ENCODE peak calls at places on chromosomes 3 and 15, in four cellular contexts. B is SK-N-SH, G is epithelial cell of proximal tubule, Z is GM23338. E is an unnamed sample.

GRCh38 chr3:62149539-62149938 is 223.8 kb downstream of the FEZF2 start:
- DNase-seq in B (no peak), Z (no peak), G (no peak), E (no peak)

GRCh38 chr3:6179761-6180160 is 681.2 kb upstream of the GRM7 start:
- DNase-seq in B (no peak), G (no peak), Z (no peak), E (no peak)

GRCh38 chr3:47434849-47435248 is 40.9 kb downstream of the SCAP start:
- DNase-seq in Z (no peak), B (no peak), G (no peak), E (no peak)

GRCh38 chr3:12962292-12962691 is 110.9 kb downstream of the IQSEC1 start:
- DNase-seq in Z (no peak), B (no peak), G (no peak), E (no peak)

GRCh38 chr3:41162541-41162940 is 36.8 kb upstream of the CTNNB1 start:
- DNase-seq in Z (no peak), G (no peak), B (no peak), E (no peak)

GRCh38 chr15:33565099-33565498 is 254.3 kb downstream of the RYR3 start:
- DNase-seq in Z (no peak), B (no peak), G (no peak), E (no peak)

GRCh38 chr3:74844428-74844827 is 230.0 kb upstream of the CNTN3 start:
- DNase-seq in G (no peak), B (no peak), Z (peak), E (no peak)

GRCh38 chr15:65400760-65401606 is 21.8 kb downstream of the IGDCC4 start:
- DNase-seq in G (no peak), Z (peak), B (peak), E (peak)

GRCh38 chr3:135192929-135193328 is 397.9 kb downstream of the EPHB1 start:
- DNase-seq in Z (no peak), G (no peak), B (no peak), E (no peak)

GRCh38 chr15:51349156-51349844 is 7.8 kb downstream of the GLDN start:
- DNase-seq in Z (no peak), G (no peak), B (no peak), E (no peak)

GRCh38 chr3:18425641-18426403 is 683 bp upstream of the SATB1 start:
- DNase-seq in G (no peak), Z (peak), B (peak), E (peak)

GRCh38 chr3:74268753-74269152 is 345.7 kb downstream of the CNTN3 start:
- DNase-seq in G (no peak), B (no peak), Z (no peak), E (no peak)

GRCh38 chr3:22450785-22451400 is 699.9 kb upstream of the ZNF385D start:
- DNase-seq in B (peak), G (no peak), Z (no peak), E (no peak)

GRCh38 chr3:11563749-11564148 is 80.0 kb downstream of the VGLL4 start:
- DNase-seq in G (no peak), Z (no peak), B (no peak), E (no peak)

GRCh38 chr3:12545473-12545791 is at the start of gene MKRN2OS:
- DNase-seq in Z (peak), B (no peak), G (no peak), E (no peak)

GRCh38 chr15:69045810-69046209 is 31.3 kb downstream of the NOX5 start:
- DNase-seq in Z (peak), G (no peak), B (no peak), E (no peak)

GRCh38 chr3:136817448-136817847 is 1.5 kb upstream of the SLC35G2 start:
- DNase-seq in G (no peak), B (no peak), Z (no peak), E (no peak)

GRCh38 chr3:168801792-168802191 is 706.1 kb upstream of the GOLIM4 start:
- DNase-seq in G (no peak), B (no peak), Z (no peak), E (no peak)

GRCh38 chr15:52261498-52262242 is 33.9 kb downstream of the MYO5C start:
- DNase-seq in G (no peak), B (peak), Z (peak), E (peak)

GRCh38 chr3:44072601-44073540 is 168.8 kb upstream of the TOPAZ1 start:
- DNase-seq in B (no peak), G (no peak), Z (no peak), E (no peak)

GRCh38 chr3:130539005-130539404 is 22.0 kb downstream of the COL6A6 start:
- DNase-seq in G (no peak), Z (peak), B (peak), E (peak)

GRCh38 chr3:149449799-149450198 is 24.7 kb upstream of the TM4SF4 start:
- DNase-seq in Z (peak), G (no peak), B (no peak), E (no peak)

GRCh38 chr15:81301815-81302399 is 22.0 kb downstream of the STARD5 start:
- DNase-seq in G (no peak), B (no peak), Z (no peak), E (no peak)

GRCh38 chr15:70172124-70172523 is 74.4 kb upstream of the TLE3 start:
- DNase-seq in B (no peak), Z (no peak), G (no peak), E (no peak)

GRCh38 chr3:136305879-136306278 is 55.7 kb downstream of the PCCB start:
- DNase-seq in G (peak), Z (peak), B (no peak), E (no peak)

GRCh38 chr15:98177950-98178848 is 217.7 kb downstream of the ARRDC4 start:
- DNase-seq in G (peak), Z (peak), B (peak), E (peak)

GRCh38 chr3:198071602-198072285 is 111.7 kb downstream of the LMLN start:
- DNase-seq in Z (peak), G (peak), B (no peak), E (peak)

GRCh38 chr3:194203482-194204035 is 67.6 kb downstream of the HES1 start:
- DNase-seq in Z (peak), B (no peak), G (no peak), E (no peak)

GRCh38 chr3:194204793-194205065 is 68.8 kb downstream of the HES1 start:
- DNase-seq in G (no peak), Z (no peak), B (no peak), E (no peak)

GRCh38 chr3:194201953-194202666 is 66.2 kb downstream of the HES1 start:
- DNase-seq in G (no peak), Z (no peak), B (no peak), E (no peak)

GRCh38 chr3:194205675-194206133 is 69.8 kb downstream of the HES1 start:
- DNase-seq in G (no peak), B (peak), Z (peak), E (peak)

GRCh38 chr3:194204036-194204792 is 68.3 kb downstream of the HES1 start:
- DNase-seq in Z (peak), G (no peak), B (no peak), E (peak)
- TF ChIP-seq CTCF in Z (peak), G (no peak), B (no peak), E (no peak)

GRCh38 chr15:66924889-66925288 is 140.5 kb upstream of the SMAD3 start:
- DNase-seq in Z (no peak), G (no peak), B (no peak), E (no peak)
- TF ChIP-seq CTCF in Z (no peak), G (no peak), B (no peak), E (no peak)

GRCh38 chr3:59308001-59308400 is 258.2 kb upstream of the CFAP20DC start:
- DNase-seq in B (no peak), G (no peak), Z (no peak), E (no peak)

GRCh38 chr3:59317386-59317785 is 267.6 kb upstream of the CFAP20DC start:
- DNase-seq in B (no peak), G (no peak), Z (no peak), E (no peak)

GRCh38 chr3:59310736-59311135 is 260.9 kb upstream of the CFAP20DC start:
- DNase-seq in G (no peak), B (no peak), Z (no peak), E (no peak)

GRCh38 chr3:59308684-59309083 is 258.9 kb upstream of the CFAP20DC start:
- DNase-seq in B (no peak), G (no peak), Z (peak), E (peak)

GRCh38 chr3:59313365-59313764 is 263.5 kb upstream of the CFAP20DC start:
- DNase-seq in Z (peak), B (peak), G (no peak), E (peak)
- TF ChIP-seq CTCF in Z (peak), B (peak), G (peak), E (peak)

DNA sequence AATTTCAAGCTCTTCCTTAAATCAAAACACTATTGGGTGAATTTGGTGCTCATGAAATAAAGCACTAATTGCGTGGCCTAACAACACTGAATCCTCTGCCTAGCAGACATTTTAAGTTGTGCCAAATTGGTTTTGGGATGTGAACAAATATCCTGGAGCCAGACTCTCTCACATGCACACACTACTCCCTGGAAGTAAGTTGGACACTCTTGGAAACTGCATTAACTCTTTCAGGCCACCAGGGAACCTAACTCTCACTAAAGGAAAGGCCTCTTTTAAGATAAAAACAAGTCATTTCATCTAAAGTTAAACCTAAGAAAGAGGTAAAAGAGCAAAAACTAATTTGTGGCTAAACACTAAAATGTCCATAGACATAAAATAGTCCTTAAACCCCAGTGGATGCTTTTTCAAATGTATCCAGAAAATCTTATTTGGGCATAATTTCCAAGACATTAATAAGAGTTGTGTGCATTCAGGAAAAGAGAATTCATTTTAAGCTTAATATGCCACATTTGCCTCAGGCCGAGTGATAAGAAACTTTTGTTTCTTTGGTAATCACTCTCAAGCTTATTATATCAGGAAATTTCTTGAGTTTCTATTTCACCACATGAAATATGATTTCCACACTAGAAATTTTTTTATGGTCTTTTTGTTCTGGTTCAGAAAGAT is 61.8 kb downstream of the ZBTB20 start:
- DNase-seq in Z (peak), B (no peak), G (no peak), E (no peak)
- TF ChIP-seq CTCF in Z (peak), B (peak), G (peak), E (peak)

GRCh38 chr3:170852307-170852706 is 17.7 kb downstream of the RPL22L1 start:
- DNase-seq in Z (no peak), G (no peak), B (peak), E (no peak)

GRCh38 chr3:170844377-170844776 is 25.6 kb downstream of the RPL22L1 start:
- DNase-seq in Z (no peak), G (no peak), B (no peak), E (no peak)

GRCh38 chr3:170848294-170848917 is 21.6 kb downstream of the RPL22L1 start:
- DNase-seq in G (no peak), Z (no peak), B (peak), E (no peak)
- TF ChIP-seq CTCF in G (no peak), Z (no peak), B (peak), E (peak)